ENCODE peak calls at places on chromosomes 12 and 14, in nine cellular contexts. K is heart right ventricle, D is GM23248, S is aorta, E is body of pancreas, J is PC-3, I is mesendoderm, A is lower lobe of right lung, P is ovary. H is an unnamed sample.

GRCh38 chr14:71380271-71380670 is 473.0 kb downstream of the PCNX1 start:
- DNase-seq in K (no peak), D (peak; percentile 19), S (no peak), E (no peak), J (peak; percentile 25), I (peak; percentile 93), A (no peak), P (no peak), H (no peak)

GRCh38 chr12:132319991-132320570 is 9.3 kb downstream of the GALNT9 start:
- DNase-seq in K (no peak), D (no peak), S (peak; percentile 28), E (no peak), J (no peak), I (no peak), A (peak; percentile 40), P (no peak), H (no peak)

GRCh38 chr12:32671930-32672785 is 6.9 kb upstream of the DNM1L start:
- DNase-seq in K (peak; percentile 60), D (peak; percentile 85), S (no peak), E (peak; percentile 27), J (peak; percentile 63), I (peak; percentile 70), A (no peak), P (peak; percentile 47), H (no peak)

GRCh38 chr14:23117371-23118020 is 1.6 kb downstream of the CEBPE start:
- DNase-seq in K (no peak), D (no peak), S (no peak), E (no peak), J (no peak), I (no peak), A (no peak), P (no peak), H (no peak)

GRCh38 chr12:53427905-53428594 is 4.4 kb downstream of the AMHR2 start:
- DNase-seq in K (no peak), D (peak; percentile 98), S (no peak), E (no peak), J (peak; percentile 97), I (no peak), A (no peak), P (no peak), H (no peak)

GRCh38 chr12:107351716-107352115 is 258.4 kb upstream of the CRY1 start:
- DNase-seq in K (no peak), D (no peak), S (no peak), E (no peak), J (peak; percentile 72), I (no peak), A (no peak), P (no peak), H (no peak)

GRCh38 chr14:95774265-95775160 is 60.6 kb upstream of the TCL1A start:
- DNase-seq in K (peak; percentile 33), D (peak; percentile 56), S (no peak), E (peak; percentile 72), J (peak; percentile 71), I (peak; percentile 73), A (no peak), P (peak; percentile 32), H (no peak)

GRCh38 chr12:18580286-18580685 is 157.5 kb downstream of the PLCZ1 start:
- DNase-seq in K (no peak), D (peak; percentile 23), S (no peak), E (no peak), J (no peak), I (no peak), A (no peak), P (no peak), H (no peak)

GRCh38 chr14:61752626-61753025 is 9.6 kb upstream of the SNAPC1 start:
- DNase-seq in K (no peak), D (peak; percentile 49), S (no peak), E (no peak), J (peak; percentile 40), I (peak; percentile 27), A (no peak), P (no peak), H (no peak)

DNA sequence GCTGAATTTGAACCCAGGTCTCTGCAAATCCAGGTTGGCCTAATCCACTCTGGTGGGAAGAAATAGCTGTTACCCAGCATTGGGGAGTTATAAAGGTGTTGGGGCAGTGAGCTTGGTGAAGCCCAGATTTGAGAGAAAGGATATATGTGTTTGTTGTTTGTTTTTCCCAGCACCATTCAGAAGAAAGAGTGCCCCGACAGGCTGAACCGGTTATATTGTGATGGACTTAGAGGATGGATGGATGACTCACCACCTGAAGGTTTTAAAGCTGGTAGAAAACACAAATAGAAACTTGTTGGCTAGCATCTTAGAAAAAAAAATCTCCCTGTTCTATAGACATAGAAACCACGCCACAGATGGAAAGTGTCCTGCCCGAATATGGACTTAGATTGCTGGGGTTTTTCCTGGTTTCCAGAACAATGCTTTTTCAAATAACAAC is 404.6 kb downstream of the MED13L start:
- DNase-seq in K (no peak), D (no peak), S (no peak), E (peak; percentile 48), J (peak; percentile 99), I (peak; percentile 91), A (no peak), P (no peak), H (no peak)
- H3K27ac ChIP-seq in K (no peak overlapping the region), D (no peak overlapping the region), S (no peak overlapping the region), E (no peak overlapping the region), J (peak overlapping the region; percentile 96), I (no peak overlapping the region), A (no peak overlapping the region), P (no peak overlapping the region), H (no peak overlapping the region)

DNA sequence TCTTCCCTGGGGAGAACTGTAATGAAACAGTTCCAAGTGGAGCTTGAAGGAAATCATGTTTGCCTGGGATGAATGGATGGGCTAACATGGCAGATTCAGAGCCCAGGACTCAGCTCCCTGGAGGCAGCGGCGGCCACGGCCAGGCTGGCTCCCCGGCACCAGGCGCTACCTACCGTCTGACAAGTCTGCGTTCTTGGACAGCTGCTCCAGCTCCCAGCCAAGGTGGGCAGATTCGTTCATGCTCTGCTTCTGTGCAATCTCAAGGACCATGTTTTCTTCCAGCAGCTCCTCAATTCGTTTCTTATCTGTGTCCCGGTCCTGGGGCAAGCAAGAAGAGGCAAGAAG is 80.1 kb upstream of the GPR68 start:
- DNase-seq in K (no peak), D (no peak), S (no peak), E (no peak), J (no peak), I (no peak), A (no peak), P (no peak), H (no peak)
- H3K4me1 ChIP-seq in K (peaks cover 4% of the 10 kb centered on the region), D (no peaks in the 10 kb centered on the region), S (no peaks in the 10 kb centered on the region), E (no peaks in the 10 kb centered on the region), J (no peaks in the 10 kb centered on the region), I (peaks cover 2% of the 10 kb centered on the region), A (peaks cover 44% of the 10 kb centered on the region), P (peaks cover 3% of the 10 kb centered on the region), H (peaks cover 10% of the 10 kb centered on the region)

GRCh38 chr12:69343885-69344612 is 4.1 kb upstream of the LYZ start:
- DNase-seq in K (no peak), D (no peak), S (no peak), E (no peak), J (no peak), I (no peak), A (no peak), P (no peak), H (no peak)
- H3K27ac ChIP-seq in K (no peak overlapping the region), D (no peak overlapping the region), S (no peak overlapping the region), E (peak overlapping the region; percentile 32), J (no peak overlapping the region), I (no peak overlapping the region), A (no peak overlapping the region), P (no peak overlapping the region), H (no peak overlapping the region)

DNA sequence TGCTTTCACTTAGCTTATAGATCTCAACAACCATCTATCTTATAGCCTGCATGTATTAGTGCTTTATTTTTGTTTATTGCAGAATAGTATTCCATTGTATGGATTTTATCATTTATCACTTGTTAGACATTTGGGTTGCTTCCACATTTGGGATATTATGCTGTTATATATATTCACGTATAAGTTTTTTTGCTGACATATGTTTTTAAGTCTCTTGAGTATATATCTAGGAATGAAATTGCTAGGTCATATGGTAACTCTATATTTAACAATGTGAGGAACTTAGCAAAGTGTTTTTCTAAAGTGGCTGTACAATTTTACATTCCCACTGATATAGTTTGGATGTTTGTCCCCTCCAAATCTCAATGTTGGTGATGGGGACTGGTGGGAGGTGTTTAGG is 208.1 kb downstream of the CPNE8 start:
- DNase-seq in K (no peak), D (no peak), S (no peak), E (no peak), J (no peak), I (no peak), A (no peak), P (no peak), H (no peak)
- H3K4me1 ChIP-seq in K (no peaks in the 10 kb centered on the region), D (no peaks in the 10 kb centered on the region), S (no peaks in the 10 kb centered on the region), E (no peaks in the 10 kb centered on the region), J (no peaks in the 10 kb centered on the region), I (no peaks in the 10 kb centered on the region), A (no peaks in the 10 kb centered on the region), P (no peaks in the 10 kb centered on the region), H (no peaks in the 10 kb centered on the region)

GRCh38 chr14:93976477-93977057 is at the start of gene ASB2:
- DNase-seq in K (peak; percentile 66), D (no peak), S (no peak), E (no peak), J (no peak), I (no peak), A (no peak), P (no peak), H (peak; percentile 41)
- H3K27ac ChIP-seq in K (peak within 1 kb of the TSS; percentile 86), D (no peak within 1 kb of the TSS), S (peak within 1 kb of the TSS; percentile 86), E (no peak within 1 kb of the TSS), J (no peak within 1 kb of the TSS), I (no peak within 1 kb of the TSS), A (no peak within 1 kb of the TSS), P (no peak within 1 kb of the TSS), H (peak within 1 kb of the TSS; percentile 89)

DNA sequence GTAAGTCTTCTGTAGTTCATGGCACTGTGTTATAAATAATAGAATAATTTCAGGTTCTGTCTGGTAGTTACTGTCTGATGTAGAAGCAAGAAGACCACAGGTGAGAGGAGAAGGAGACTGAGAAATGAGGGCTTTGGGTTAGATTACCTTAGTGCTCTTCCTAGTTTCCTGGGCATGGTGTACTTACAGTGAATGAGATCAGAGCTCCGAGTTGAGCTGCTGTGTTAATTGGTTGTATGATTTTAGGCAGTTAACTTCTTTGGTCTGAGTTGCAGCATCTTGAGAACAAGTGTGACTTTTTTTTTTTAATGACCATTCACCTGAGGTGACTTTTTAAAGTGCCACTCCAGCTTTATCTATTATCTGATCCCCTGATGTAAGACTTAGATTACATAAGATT is 41.5 kb downstream of the WDR20 start:
- DNase-seq in K (no peak), D (no peak), S (no peak), E (no peak), J (no peak), I (no peak), A (no peak), P (no peak), H (no peak)
- H3K4me1 ChIP-seq in K (no peaks in the 10 kb centered on the region), D (peaks cover 28% of the 10 kb centered on the region), S (no peaks in the 10 kb centered on the region), E (peaks cover 21% of the 10 kb centered on the region), J (peaks cover 5% of the 10 kb centered on the region), I (peaks cover 9% of the 10 kb centered on the region), A (peaks cover 1% of the 10 kb centered on the region), P (peaks cover 8% of the 10 kb centered on the region), H (peaks cover 20% of the 10 kb centered on the region)

GRCh38 chr12:121464331-121464730 is 64.4 kb downstream of the RNF34 start:
- DNase-seq in K (no peak), D (no peak), S (no peak), E (no peak), J (no peak), I (no peak), A (no peak), P (no peak), H (no peak)
- H3K27ac ChIP-seq in K (no peak overlapping the region), D (no peak overlapping the region), S (no peak overlapping the region), E (no peak overlapping the region), J (no peak overlapping the region), I (no peak overlapping the region), A (no peak overlapping the region), P (no peak overlapping the region), H (no peak overlapping the region)